ENCODE peak calls at places on chromosome 3, in seven cellular contexts. M is foreskin fibroblast, X is mesothelial cell of epicardium, R is sigmoid colon, B is B cell, Y is cardiac muscle cell, O is body of pancreas. F is an unnamed sample.

GRCh38 chr3:108293858-108294257 is 2.5 kb upstream of the HHLA2 start:
- DNase-seq in M (no peak), X (no peak), R (no peak), B (no peak), Y (no peak), O (no peak), F (no peak)

GRCh38 chr3:177928156-177928555 is 608.1 kb upstream of the KCNMB2 start:
- DNase-seq in M (peak; percentile 37), X (no peak), R (no peak), B (no peak), Y (no peak), O (no peak), F (no peak)

GRCh38 chr3:112327371-112327951 is 5.5 kb upstream of the CD200 start:
- DNase-seq in M (peak; percentile 26), X (no peak), R (no peak), B (no peak), Y (peak; percentile 87), O (no peak), F (peak; percentile 59)

GRCh38 chr3:40452057-40452456 is 5.1 kb upstream of the RPL14 start:
- DNase-seq in M (no peak), X (no peak), R (no peak), B (no peak), Y (no peak), O (no peak), F (no peak)

GRCh38 chr3:28867836-28868235 is 413.0 kb upstream of the RBMS3 start:
- DNase-seq in M (no peak), X (no peak), R (no peak), B (no peak), Y (no peak), O (no peak), F (no peak)

GRCh38 chr3:132652640-132653270 is 6.9 kb downstream of the ACAD11 start:
- DNase-seq in M (peak; percentile 39), X (no peak), R (no peak), B (no peak), Y (peak; percentile 20), O (no peak), F (no peak)

GRCh38 chr3:115518100-115518852 is 105.0 kb upstream of the GAP43 start:
- DNase-seq in M (peak; percentile 95), X (peak; percentile 39), R (no peak), B (no peak), Y (peak; percentile 89), O (no peak), F (peak; percentile 13)

GRCh38 chr3:137768361-137769320 is 4.5 kb downstream of the SOX14 start:
- DNase-seq in M (no peak), X (peak; percentile 71), R (no peak), B (no peak), Y (no peak), O (no peak), F (no peak)

GRCh38 chr3:188294823-188295487 is 141.0 kb downstream of the LPP start:
- DNase-seq in M (peak; percentile 93), X (no peak), R (no peak), B (no peak), Y (peak; percentile 90), O (peak; percentile 34), F (peak; percentile 95)

GRCh38 chr3:134378384-134378783 is 4.1 kb upstream of the AMOTL2 start:
- DNase-seq in M (no peak), X (no peak), R (peak; percentile 74), B (no peak), Y (peak; percentile 70), O (peak; percentile 52), F (no peak)

GRCh38 chr3:23062582-23062981 is 140.5 kb upstream of the UBE2E2 start:
- DNase-seq in M (no peak), X (no peak), R (no peak), B (no peak), Y (no peak), O (no peak), F (no peak)

GRCh38 chr3:152474585-152474984 is 205.9 kb downstream of the MBNL1 start:
- DNase-seq in M (peak; percentile 75), X (no peak), R (no peak), B (no peak), Y (peak; percentile 92), O (no peak), F (peak; percentile 63)

GRCh38 chr3:101036213-101036618 is 43.0 kb upstream of the ABI3BP start:
- DNase-seq in M (peak; percentile 92), X (peak; percentile 63), R (no peak), B (no peak), Y (peak; percentile 94), O (peak; percentile 33), F (peak; percentile 97)

GRCh38 chr3:145145461-145145860 is 1015.5 kb downstream of the PLOD2 start:
- DNase-seq in M (no peak), X (no peak), R (no peak), B (no peak), Y (no peak), O (no peak), F (no peak)

GRCh38 chr3:193987186-193987585 is 148.8 kb upstream of the HES1 start:
- DNase-seq in M (no peak), X (no peak), R (no peak), B (no peak), Y (peak; percentile 78), O (no peak), F (no peak)

GRCh38 chr3:133886031-133886722 is 9.5 kb downstream of the RAB6B start:
- DNase-seq in M (no peak), X (peak; percentile 19), R (no peak), B (no peak), Y (no peak), O (no peak), F (no peak)

GRCh38 chr3:44045476-44046275 is 196.0 kb upstream of the TOPAZ1 start:
- DNase-seq in M (no peak), X (no peak), R (no peak), B (peak; percentile 93), Y (no peak), O (peak; percentile 56), F (peak; percentile 32)

GRCh38 chr3:165526367-165526766 is 310.9 kb downstream of the BCHE start:
- DNase-seq in M (no peak), X (no peak), R (no peak), B (no peak), Y (no peak), O (no peak), F (no peak)

GRCh38 chr3:22988566-22988965 is 214.6 kb upstream of the UBE2E2 start:
- DNase-seq in M (no peak), X (no peak), R (no peak), B (no peak), Y (no peak), O (no peak), F (no peak)

GRCh38 chr3:149678365-149678948 is 20.6 kb upstream of the WWTR1 start:
- DNase-seq in M (peak; percentile 20), X (no peak), R (no peak), B (no peak), Y (no peak), O (no peak), F (no peak)

GRCh38 chr3:132550579-132551305 is 46.3 kb upstream of the ACKR4 start:
- DNase-seq in M (no peak), X (no peak), R (no peak), B (no peak), Y (no peak), O (no peak), F (no peak)

GRCh38 chr3:139151530-139151929 is 106.8 kb upstream of the PRR23C start:
- DNase-seq in M (no peak), X (no peak), R (no peak), B (no peak), Y (no peak), O (no peak), F (no peak)
- TF ChIP-seq CTCF in M (no peak), X (no peak), R (no peak), B (no peak), Y (no peak), O (no peak), F (no peak)

GRCh38 chr3:129016366-129016724 is 15.2 kb downstream of the EFCC1 start:
- DNase-seq in M (no peak), X (no peak), R (no peak), B (peak; percentile 89), Y (no peak), O (no peak), F (no peak)
- TF ChIP-seq CTCF in M (no peak), X (no peak), R (no peak), B (peak; percentile 41), Y (no peak), O (no peak), F (no peak)

GRCh38 chr3:16362781-16363180 is 97.8 kb downstream of the OXNAD1 start:
- DNase-seq in M (no peak), X (no peak), R (no peak), B (no peak), Y (no peak), O (no peak), F (peak; percentile 66)

GRCh38 chr3:16359331-16359730 is 94.3 kb downstream of the OXNAD1 start:
- DNase-seq in M (no peak), X (no peak), R (no peak), B (no peak), Y (no peak), O (no peak), F (no peak)

GRCh38 chr3:16364323-16364722 is 99.3 kb downstream of the OXNAD1 start:
- DNase-seq in M (no peak), X (no peak), R (no peak), B (no peak), Y (no peak), O (no peak), F (no peak)

GRCh38 chr3:16363636-16364035 is 98.6 kb downstream of the OXNAD1 start:
- DNase-seq in M (no peak), X (no peak), R (no peak), B (no peak), Y (no peak), O (no peak), F (no peak)

GRCh38 chr3:16361087-16361486 is 96.1 kb downstream of the OXNAD1 start:
- DNase-seq in M (no peak), X (no peak), R (no peak), B (no peak), Y (no peak), O (no peak), F (no peak)
- TF ChIP-seq CTCF in M (no peak), X (no peak), R (no peak), B (no peak), Y (no peak), O (no peak), F (no peak)

GRCh38 chr3:140494970-140495369 is 182.9 kb upstream of the TRIM42 start:
- DNase-seq in M (no peak), X (no peak), R (no peak), B (no peak), Y (no peak), O (no peak), F (no peak)

GRCh38 chr3:140500473-140500872 is 177.4 kb upstream of the TRIM42 start:
- DNase-seq in M (no peak), X (no peak), R (no peak), B (no peak), Y (no peak), O (no peak), F (no peak)

GRCh38 chr3:140501054-140501769 is 176.7 kb upstream of the TRIM42 start:
- DNase-seq in M (no peak), X (no peak), R (no peak), B (no peak), Y (no peak), O (peak; percentile 21), F (no peak)

GRCh38 chr3:140499114-140499757 is 178.6 kb upstream of the TRIM42 start:
- DNase-seq in M (no peak), X (no peak), R (no peak), B (no peak), Y (peak; percentile 6), O (no peak), F (no peak)

DNA sequence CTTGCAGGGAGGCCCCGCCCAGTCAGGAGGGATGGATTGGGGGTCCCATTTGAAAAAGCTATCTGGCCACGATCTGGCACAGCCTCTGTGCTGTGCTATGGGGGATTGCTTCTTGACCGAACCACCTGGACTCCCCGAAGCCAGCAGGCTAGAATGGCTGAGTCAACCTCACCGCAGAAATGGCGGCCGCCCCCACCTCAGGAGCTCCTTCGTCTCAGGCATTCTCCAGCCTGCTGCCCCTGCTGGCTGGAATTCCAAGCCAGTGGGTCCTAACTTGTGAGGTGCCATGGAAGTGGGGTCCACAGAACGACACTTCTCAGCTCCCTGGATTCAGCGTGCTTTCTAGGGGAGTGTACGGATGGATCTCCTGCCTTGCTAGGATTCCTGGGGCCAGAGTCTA is 180.5 kb upstream of the TRIM42 start:
- DNase-seq in M (no peak), X (no peak), R (no peak), B (no peak), Y (no peak), O (no peak), F (no peak)
- TF ChIP-seq CTCF in M (no peak), X (no peak), R (no peak), B (no peak), Y (no peak), O (no peak), F (no peak)